ENCODE peak calls at places on chromosome 2, in nine cellular contexts. T is A549, J is suprapubic skin, O is sigmoid colon, V is K562, W is ovary, B is stomach, I is GM12878, L is transverse colon. M is an unnamed sample. For H3K4me1, the result is how much of the 10 kb centered on the place peaks cover.

GRCh38 chr2:108169982-108170625 is 69.7 kb upstream of the SULT1C3 start:
- DNase-seq in T (peak), J (no peak), O (no peak), V (peak), W (no peak), B (no peak), I (no peak), L (no peak), M (no peak)

GRCh38 chr2:20485989-20486388 is 39.1 kb downstream of the RHOB start:
- DNase-seq in T (no peak), J (no peak), O (no peak), V (no peak), W (no peak), B (no peak), I (no peak), L (no peak), M (no peak)

GRCh38 chr2:208586516-208586915 is 179.9 kb downstream of the PTH2R start:
- DNase-seq in T (no peak), J (no peak), O (no peak), V (no peak), W (no peak), B (no peak), I (no peak), L (no peak), M (no peak)

GRCh38 chr2:83572400-83572799 is 886.7 kb downstream of the SUCLG1 start:
- DNase-seq in T (no peak), J (no peak), O (no peak), V (no peak), W (no peak), B (no peak), I (no peak), L (no peak), M (no peak)

GRCh38 chr2:222844323-222844722 is 16.5 kb upstream of the ACSL3 start:
- DNase-seq in T (peak), J (no peak), O (no peak), V (peak), W (no peak), B (no peak), I (no peak), L (no peak), M (no peak)

GRCh38 chr2:94995516-94995915 is 30.0 kb upstream of the MAL start:
- DNase-seq in T (no peak), J (peak), O (no peak), V (no peak), W (no peak), B (no peak), I (no peak), L (no peak), M (no peak)

GRCh38 chr2:120253021-120253882 is 600 bp downstream of the RALB start:
- DNase-seq in T (peak), J (peak), O (peak), V (peak), W (peak), B (peak), I (no peak), L (peak), M (peak)

GRCh38 chr2:20561703-20562454 is 89.0 kb downstream of the HS1BP3 start:
- DNase-seq in T (no peak), J (no peak), O (no peak), V (peak), W (no peak), B (no peak), I (no peak), L (no peak), M (no peak)

GRCh38 chr2:24961903-24962302 is 9.9 kb downstream of the DNAJC27 start:
- DNase-seq in T (no peak), J (no peak), O (no peak), V (no peak), W (no peak), B (no peak), I (no peak), L (no peak), M (no peak)

GRCh38 chr2:204108301-204108700 is 171.7 kb downstream of the ICOS start:
- DNase-seq in T (peak), J (no peak), O (no peak), V (peak), W (no peak), B (no peak), I (no peak), L (no peak), M (no peak)

GRCh38 chr2:38620282-38620977 is 17.7 kb upstream of the HNRNPLL start:
- DNase-seq in T (no peak), J (no peak), O (no peak), V (no peak), W (no peak), B (no peak), I (no peak), L (no peak), M (no peak)

GRCh38 chr2:233060500-233061006 is 411 bp downstream of the INPP5D start:
- DNase-seq in T (no peak), J (peak), O (no peak), V (no peak), W (no peak), B (peak), I (no peak), L (no peak), M (no peak)

GRCh38 chr2:42135381-42136312 is 33.5 kb upstream of the EML4 start:
- DNase-seq in T (no peak), J (no peak), O (no peak), V (no peak), W (no peak), B (no peak), I (no peak), L (no peak), M (no peak)
- H3K4me1 ChIP-seq in T (half or more), J (half or more), O (under half), V (under half), W (under half), B (under half), I (under half), L (under half), M (half or more)

DNA sequence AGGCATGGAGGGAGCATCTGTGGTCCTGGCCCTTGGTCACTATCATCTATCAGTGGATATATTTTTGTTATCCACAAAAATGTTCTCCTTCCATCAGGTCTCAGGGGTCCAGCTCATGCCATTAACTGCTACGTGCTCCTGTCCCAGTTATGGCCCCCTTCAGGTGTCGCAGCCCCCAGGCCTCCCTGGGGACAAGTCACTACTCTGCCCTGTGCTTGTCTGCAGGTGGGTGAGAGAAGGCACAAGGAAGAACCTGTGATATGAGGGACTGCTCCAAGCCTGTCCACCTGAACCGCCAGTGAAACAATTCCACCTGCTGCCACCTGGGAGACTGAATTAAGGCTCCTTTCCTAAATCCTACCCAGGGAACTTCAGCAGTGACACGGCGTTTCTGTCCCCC is 229.6 kb upstream of the ID2 start:
- DNase-seq in T (no peak), J (no peak), O (peak), V (no peak), W (no peak), B (no peak), I (no peak), L (no peak), M (no peak)
- TF ChIP-seq EP300 in T (no peak), J (no peak), O (no peak), V (no peak), W (no peak), B (no peak), I (no peak), L (no peak), M (no peak)

GRCh38 chr2:64794426-64794995 is 140.8 kb upstream of the SERTAD2 start:
- DNase-seq in T (no peak), J (no peak), O (no peak), V (no peak), W (no peak), B (no peak), I (no peak), L (no peak), M (no peak)
- H3K4me1 ChIP-seq in T (under half), J (under half), O (under half), V (under half), W (under half), B (under half), I (under half), L (under half), M (under half)

DNA sequence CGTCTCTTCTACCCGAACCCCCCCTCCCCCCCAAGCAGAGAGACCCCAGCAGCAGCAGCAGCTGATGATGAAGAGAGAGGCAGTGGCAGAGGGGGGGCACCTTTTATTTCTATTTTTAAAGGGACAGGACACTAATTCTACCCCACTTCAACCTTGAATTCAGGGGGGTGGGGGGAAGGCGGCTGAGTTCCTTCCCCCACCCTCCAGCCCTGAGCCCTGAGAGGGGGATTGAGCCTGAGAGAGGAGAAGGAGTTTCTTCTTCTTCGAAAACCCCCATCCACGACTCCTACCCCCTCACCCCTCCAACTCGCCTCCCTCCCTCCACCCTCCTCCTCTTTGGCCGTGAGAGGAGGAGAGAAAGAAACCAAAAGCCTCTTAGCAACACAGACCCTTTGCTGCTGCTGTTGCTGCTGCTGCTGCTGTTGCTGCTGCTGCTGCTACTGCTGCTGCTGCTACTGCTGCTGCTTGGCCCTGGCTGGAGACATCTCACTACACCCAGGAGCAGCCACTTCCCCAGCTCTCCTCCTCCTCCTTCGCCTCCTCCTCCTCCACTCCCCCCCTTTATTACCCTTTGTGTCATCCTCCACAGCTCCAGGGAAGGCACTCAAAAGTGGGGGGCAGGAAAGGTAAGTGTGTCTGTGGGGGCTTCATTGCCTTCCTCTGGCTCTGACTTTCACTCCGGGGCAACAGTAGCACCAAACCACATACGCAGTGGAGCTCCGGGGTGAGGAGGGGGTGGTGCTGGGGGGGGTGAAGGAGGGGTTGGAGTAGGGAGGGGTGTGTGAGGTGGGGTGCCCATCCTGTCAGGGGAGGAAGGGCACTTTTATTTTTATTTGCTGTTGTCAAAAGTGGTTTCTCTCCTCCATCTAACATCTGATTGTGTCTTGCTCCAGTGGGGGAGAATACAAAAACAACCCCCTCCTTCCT is at the start of gene MBD5:
- DNase-seq in T (peak), J (peak), O (peak), V (peak), W (no peak), B (peak), I (peak), L (peak), M (no peak)
- TF ChIP-seq EP300 in T (no peak), J (no peak), O (no peak), V (no peak), W (no peak), B (no peak), I (no peak), L (no peak), M (no peak)

GRCh38 chr2:86015699-86016098 is 90.0 kb downstream of the POLR1A start:
- DNase-seq in T (no peak), J (no peak), O (no peak), V (no peak), W (no peak), B (no peak), I (no peak), L (no peak), M (no peak)
- H3K4me1 ChIP-seq in T (under half), J (under half), O (under half), V (under half), W (under half), B (under half), I (under half), L (under half), M (under half)

GRCh38 chr2:201218780-201219179 is 35.8 kb downstream of the CASP10 start:
- DNase-seq in T (no peak), J (no peak), O (no peak), V (no peak), W (no peak), B (no peak), I (no peak), L (peak), M (peak)

GRCh38 chr2:201219328-201220096 is 36.6 kb downstream of the CASP10 start:
- DNase-seq in T (no peak), J (no peak), O (no peak), V (no peak), W (no peak), B (no peak), I (no peak), L (peak), M (peak)

GRCh38 chr2:201223089-201224073 is 37.0 kb upstream of the CASP8 start:
- DNase-seq in T (no peak), J (no peak), O (no peak), V (peak), W (no peak), B (no peak), I (no peak), L (no peak), M (peak)

GRCh38 chr2:201216918-201217317 is 34.0 kb downstream of the CASP10 start:
- DNase-seq in T (no peak), J (no peak), O (no peak), V (no peak), W (no peak), B (no peak), I (no peak), L (no peak), M (no peak)

DNA sequence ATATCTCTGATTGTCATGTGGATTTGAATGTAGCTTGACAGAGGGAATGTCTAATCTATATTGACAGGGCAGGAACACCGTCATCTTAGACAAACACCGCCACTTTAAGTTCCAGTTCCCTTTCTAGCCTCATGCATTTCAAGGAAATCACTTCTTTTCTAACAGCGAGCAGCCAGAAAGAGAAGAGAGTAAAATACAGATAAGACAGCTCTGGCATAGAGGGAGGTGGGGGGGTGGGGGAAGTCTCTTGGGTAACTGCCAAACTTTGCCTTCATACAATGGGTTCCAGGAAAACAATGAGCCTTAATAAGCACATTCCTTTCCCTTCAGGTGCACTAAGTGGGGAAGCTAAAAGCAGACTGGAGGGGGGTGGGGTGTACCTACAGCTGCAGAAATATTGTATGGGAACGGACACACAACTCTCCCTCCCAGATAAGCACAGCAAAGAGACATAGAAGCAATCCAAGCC is 37.2 kb downstream of the CASP10 start:
- DNase-seq in T (no peak), J (no peak), O (no peak), V (peak), W (no peak), B (peak), I (no peak), L (peak), M (no peak)
- TF ChIP-seq EP300 in T (no peak), J (no peak), O (no peak), V (peak), W (no peak), B (no peak), I (no peak), L (no peak), M (no peak)

GRCh38 chr2:144438722-144439508 is 81.0 kb downstream of the ZEB2 start:
- DNase-seq in T (no peak), J (no peak), O (no peak), V (no peak), W (no peak), B (no peak), I (no peak), L (no peak), M (no peak)
- H3K4me1 ChIP-seq in T (under half), J (under half), O (under half), V (under half), W (under half), B (under half), I (under half), L (under half), M (under half)

GRCh38 chr2:121688820-121689219 is 39.6 kb upstream of the CLASP1 start:
- DNase-seq in T (no peak), J (no peak), O (peak), V (no peak), W (no peak), B (no peak), I (no peak), L (no peak), M (no peak)

GRCh38 chr2:121686218-121686617 is 37.0 kb upstream of the CLASP1 start:
- DNase-seq in T (no peak), J (no peak), O (peak), V (no peak), W (no peak), B (no peak), I (no peak), L (no peak), M (no peak)

GRCh38 chr2:121690095-121690494 is 40.8 kb upstream of the CLASP1 start:
- DNase-seq in T (no peak), J (no peak), O (peak), V (peak), W (no peak), B (no peak), I (no peak), L (no peak), M (no peak)

GRCh38 chr2:121694398-121695178 is 42.1 kb downstream of the NIFK start:
- DNase-seq in T (no peak), J (no peak), O (peak), V (no peak), W (no peak), B (no peak), I (no peak), L (no peak), M (no peak)

DNA sequence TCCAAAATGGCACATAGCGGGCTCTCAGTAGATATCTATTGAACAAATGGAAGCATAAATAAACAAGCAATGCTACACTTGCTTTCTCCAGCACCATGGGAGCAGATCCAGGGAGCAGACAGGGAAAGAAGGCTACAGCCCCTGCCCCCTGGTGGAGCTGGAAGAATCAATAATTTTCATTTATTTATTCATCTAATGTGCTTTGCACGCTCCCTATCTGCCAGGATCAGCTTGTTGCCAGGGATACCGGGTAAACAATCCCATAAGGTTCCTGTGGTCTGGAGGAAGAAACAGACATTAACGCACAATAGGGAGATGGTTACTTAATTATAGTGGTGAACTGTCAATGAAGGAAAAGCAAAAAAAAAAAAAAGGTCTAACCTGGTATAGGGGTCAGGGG is 40.1 kb upstream of the CLASP1 start:
- DNase-seq in T (peak), J (no peak), O (peak), V (peak), W (no peak), B (peak), I (no peak), L (no peak), M (no peak)
- TF ChIP-seq EP300 in T (no peak), J (no peak), O (no peak), V (no peak), W (no peak), B (no peak), I (no peak), L (no peak), M (no peak)

M was measured in esophagus muscularis mucosa.